ENCODE peak calls at places on chromosomes 11 and 22, in seven cellular contexts. One of them, this sample, is unnamed.

GRCh38 chr22:31929126-31929928 is 15.0 kb upstream of the YWHAH start:
- DNase-seq in skeletal muscle cell: peak
- DNase-seq in epithelial cell of esophagus: no peak
- DNase-seq in activated naive CD4-positive, alpha-beta T cell: no peak
- DNase-seq in cardiac muscle cell: no peak
- DNase-seq in brain microvascular endothelial cell: no peak
- DNase-seq in T-helper 1 cell: no peak
- DNase-seq in this sample: no peak

GRCh38 chr22:21797444-21798221 is 62.0 kb upstream of the YPEL1 start:
- DNase-seq in skeletal muscle cell: no peak
- DNase-seq in epithelial cell of esophagus: no peak
- DNase-seq in activated naive CD4-positive, alpha-beta T cell: no peak
- DNase-seq in cardiac muscle cell: peak
- DNase-seq in brain microvascular endothelial cell: peak
- DNase-seq in T-helper 1 cell: no peak
- DNase-seq in this sample: no peak

GRCh38 chr11:106321601-106322000 is 244.1 kb downstream of the AASDHPPT start:
- DNase-seq in skeletal muscle cell: no peak
- DNase-seq in epithelial cell of esophagus: no peak
- DNase-seq in activated naive CD4-positive, alpha-beta T cell: no peak
- DNase-seq in cardiac muscle cell: no peak
- DNase-seq in brain microvascular endothelial cell: no peak
- DNase-seq in T-helper 1 cell: no peak
- DNase-seq in this sample: no peak

GRCh38 chr11:72813740-72814138 is 472 bp upstream of the ATG16L2 start:
- DNase-seq in skeletal muscle cell: no peak
- DNase-seq in epithelial cell of esophagus: peak
- DNase-seq in activated naive CD4-positive, alpha-beta T cell: no peak
- DNase-seq in cardiac muscle cell: peak
- DNase-seq in brain microvascular endothelial cell: peak
- DNase-seq in T-helper 1 cell: peak
- DNase-seq in this sample: no peak

GRCh38 chr11:75815345-75815983 is 454 bp downstream of the UVRAG start:
- DNase-seq in skeletal muscle cell: no peak
- DNase-seq in epithelial cell of esophagus: no peak
- DNase-seq in activated naive CD4-positive, alpha-beta T cell: no peak
- DNase-seq in cardiac muscle cell: peak
- DNase-seq in brain microvascular endothelial cell: peak
- DNase-seq in T-helper 1 cell: peak
- DNase-seq in this sample: peak

GRCh38 chr11:11607772-11608171 is 14.0 kb downstream of the GALNT18 start:
- DNase-seq in skeletal muscle cell: no peak
- DNase-seq in epithelial cell of esophagus: peak
- DNase-seq in activated naive CD4-positive, alpha-beta T cell: no peak
- DNase-seq in cardiac muscle cell: no peak
- DNase-seq in brain microvascular endothelial cell: no peak
- DNase-seq in T-helper 1 cell: no peak
- DNase-seq in this sample: peak

GRCh38 chr11:20980736-20981135 is 311.4 kb downstream of the NELL1 start:
- DNase-seq in skeletal muscle cell: no peak
- DNase-seq in epithelial cell of esophagus: no peak
- DNase-seq in activated naive CD4-positive, alpha-beta T cell: no peak
- DNase-seq in cardiac muscle cell: no peak
- DNase-seq in brain microvascular endothelial cell: no peak
- DNase-seq in T-helper 1 cell: no peak
- DNase-seq in this sample: no peak

GRCh38 chr11:77747381-77747969 is 73.0 kb downstream of the RSF1 start:
- DNase-seq in skeletal muscle cell: no peak
- DNase-seq in epithelial cell of esophagus: no peak
- DNase-seq in activated naive CD4-positive, alpha-beta T cell: no peak
- DNase-seq in cardiac muscle cell: peak
- DNase-seq in brain microvascular endothelial cell: no peak
- DNase-seq in T-helper 1 cell: no peak
- DNase-seq in this sample: peak

GRCh38 chr11:113447621-113448310 is 27.4 kb downstream of the DRD2 start:
- DNase-seq in skeletal muscle cell: no peak
- DNase-seq in epithelial cell of esophagus: peak
- DNase-seq in activated naive CD4-positive, alpha-beta T cell: no peak
- DNase-seq in cardiac muscle cell: peak
- DNase-seq in brain microvascular endothelial cell: peak
- DNase-seq in T-helper 1 cell: no peak
- DNase-seq in this sample: peak

GRCh38 chr11:71998649-71999310 is at the start of gene IL18BP:
- DNase-seq in skeletal muscle cell: no peak
- DNase-seq in epithelial cell of esophagus: no peak
- DNase-seq in activated naive CD4-positive, alpha-beta T cell: no peak
- DNase-seq in cardiac muscle cell: no peak
- DNase-seq in brain microvascular endothelial cell: no peak
- DNase-seq in T-helper 1 cell: no peak
- DNase-seq in this sample: no peak